ENCODE peak calls at places on chromosomes 4 and X, in six cellular contexts. One of them, this sample, is unnamed.
A peak's percentile ranks its signal among the peaks of the same experiment; 100 is the strongest.

GRCh38 chr4:103091601-103092223 is 7.9 kb downstream of the BDH2 start:
- DNase-seq in CD8-positive, alpha-beta T cell: peak; percentile 9
- DNase-seq in NCI-H1092: peak; percentile 47
- DNase-seq in astrocyte of the cerebellum: peak; percentile 67
- DNase-seq in naive thymus-derived CD4-positive, alpha-beta T cell: peak; percentile 36
- DNase-seq in dorsolateral prefrontal cortex: no peak
- DNase-seq in this sample: no peak

GRCh38 chr4:104491396-104491821 is 3.3 kb downstream of the CXXC4 start:
- DNase-seq in CD8-positive, alpha-beta T cell: no peak
- DNase-seq in dorsolateral prefrontal cortex: peak; percentile 35
- DNase-seq in naive thymus-derived CD4-positive, alpha-beta T cell: peak; percentile 20
- DNase-seq in astrocyte of the cerebellum: no peak
- DNase-seq in NCI-H1092: no peak
- DNase-seq in this sample: no peak

GRCh38 chr4:153438916-153439756 is 27.0 kb upstream of the TMEM131L start:
- DNase-seq in CD8-positive, alpha-beta T cell: peak; percentile 27
- DNase-seq in naive thymus-derived CD4-positive, alpha-beta T cell: peak; percentile 33
- DNase-seq in NCI-H1092: no peak
- DNase-seq in astrocyte of the cerebellum: no peak
- DNase-seq in dorsolateral prefrontal cortex: no peak
- DNase-seq in this sample: peak; percentile 18

GRCh38 chrX:118761950-118762725 is 34.7 kb downstream of the IL13RA1 start:
- DNase-seq in CD8-positive, alpha-beta T cell: no peak
- DNase-seq in dorsolateral prefrontal cortex: no peak
- DNase-seq in NCI-H1092: no peak
- DNase-seq in naive thymus-derived CD4-positive, alpha-beta T cell: no peak
- DNase-seq in astrocyte of the cerebellum: no peak
- DNase-seq in this sample: no peak

GRCh38 chr4:26076000-26076587 is 162.1 kb downstream of the SMIM20 start:
- DNase-seq in naive thymus-derived CD4-positive, alpha-beta T cell: no peak
- DNase-seq in astrocyte of the cerebellum: no peak
- DNase-seq in NCI-H1092: no peak
- DNase-seq in dorsolateral prefrontal cortex: no peak
- DNase-seq in CD8-positive, alpha-beta T cell: no peak
- DNase-seq in this sample: no peak

GRCh38 chr4:101649790-101650450 is 140.6 kb upstream of the BANK1 start:
- DNase-seq in dorsolateral prefrontal cortex: no peak
- DNase-seq in naive thymus-derived CD4-positive, alpha-beta T cell: no peak
- DNase-seq in CD8-positive, alpha-beta T cell: no peak
- DNase-seq in astrocyte of the cerebellum: no peak
- DNase-seq in NCI-H1092: no peak
- DNase-seq in this sample: no peak

GRCh38 chr4:129218355-129218754 is 122.4 kb downstream of the C4orf33 start:
- DNase-seq in naive thymus-derived CD4-positive, alpha-beta T cell: no peak
- DNase-seq in dorsolateral prefrontal cortex: peak; percentile 31
- DNase-seq in NCI-H1092: peak; percentile 18
- DNase-seq in astrocyte of the cerebellum: no peak
- DNase-seq in CD8-positive, alpha-beta T cell: no peak
- DNase-seq in this sample: no peak

GRCh38 chr4:157128395-157128794 is 52.4 kb downstream of the GLRB start:
- DNase-seq in naive thymus-derived CD4-positive, alpha-beta T cell: no peak
- DNase-seq in CD8-positive, alpha-beta T cell: no peak
- DNase-seq in dorsolateral prefrontal cortex: peak; percentile 26
- DNase-seq in NCI-H1092: no peak
- DNase-seq in astrocyte of the cerebellum: peak; percentile 29
- DNase-seq in this sample: no peak

GRCh38 chr4:4271912-4272311 is 18.0 kb downstream of the LYAR start:
- DNase-seq in CD8-positive, alpha-beta T cell: no peak
- DNase-seq in astrocyte of the cerebellum: no peak
- DNase-seq in NCI-H1092: no peak
- DNase-seq in naive thymus-derived CD4-positive, alpha-beta T cell: no peak
- DNase-seq in dorsolateral prefrontal cortex: no peak
- DNase-seq in this sample: no peak

GRCh38 chrX:21745756-21746155 is 12.2 kb downstream of the SMPX start:
- DNase-seq in dorsolateral prefrontal cortex: peak; percentile 58
- DNase-seq in CD8-positive, alpha-beta T cell: peak; percentile 13
- DNase-seq in naive thymus-derived CD4-positive, alpha-beta T cell: peak; percentile 3
- DNase-seq in NCI-H1092: no peak
- DNase-seq in astrocyte of the cerebellum: no peak
- DNase-seq in this sample: no peak

GRCh38 chr4:34138385-34138784 is 2105.9 kb downstream of the ARAP2 start:
- DNase-seq in astrocyte of the cerebellum: no peak
- DNase-seq in NCI-H1092: no peak
- DNase-seq in naive thymus-derived CD4-positive, alpha-beta T cell: no peak
- DNase-seq in CD8-positive, alpha-beta T cell: no peak
- DNase-seq in dorsolateral prefrontal cortex: no peak
- DNase-seq in this sample: no peak

GRCh38 chr4:41692717-41693345 is 55.7 kb downstream of the PHOX2B start:
- DNase-seq in astrocyte of the cerebellum: peak; percentile 34
- DNase-seq in NCI-H1092: peak; percentile 8
- DNase-seq in dorsolateral prefrontal cortex: peak; percentile 49
- DNase-seq in naive thymus-derived CD4-positive, alpha-beta T cell: no peak
- DNase-seq in CD8-positive, alpha-beta T cell: no peak
- DNase-seq in this sample: no peak

GRCh38 chr4:60759518-60760245 is 440.4 kb upstream of the ADGRL3 start:
- DNase-seq in CD8-positive, alpha-beta T cell: no peak
- DNase-seq in astrocyte of the cerebellum: no peak
- DNase-seq in dorsolateral prefrontal cortex: no peak
- DNase-seq in naive thymus-derived CD4-positive, alpha-beta T cell: no peak
- DNase-seq in NCI-H1092: no peak
- DNase-seq in this sample: no peak

GRCh38 chr4:122759639-122760310 is 27.3 kb downstream of the BBS12 start:
- DNase-seq in naive thymus-derived CD4-positive, alpha-beta T cell: no peak
- DNase-seq in dorsolateral prefrontal cortex: no peak
- DNase-seq in CD8-positive, alpha-beta T cell: no peak
- DNase-seq in astrocyte of the cerebellum: no peak
- DNase-seq in NCI-H1092: no peak
- DNase-seq in this sample: no peak

GRCh38 chr4:38663801-38664703 is at the start of gene KLF3:
- DNase-seq in astrocyte of the cerebellum: peak; percentile 75
- DNase-seq in CD8-positive, alpha-beta T cell: peak; percentile 92
- DNase-seq in dorsolateral prefrontal cortex: peak; percentile 85
- DNase-seq in naive thymus-derived CD4-positive, alpha-beta T cell: peak; percentile 91
- DNase-seq in NCI-H1092: peak; percentile 67
- DNase-seq in this sample: peak; percentile 83

GRCh38 chrX:11509786-11510185 is 155.9 kb downstream of the ARHGAP6 start:
- DNase-seq in CD8-positive, alpha-beta T cell: no peak
- DNase-seq in astrocyte of the cerebellum: no peak
- DNase-seq in NCI-H1092: no peak
- DNase-seq in naive thymus-derived CD4-positive, alpha-beta T cell: no peak
- DNase-seq in dorsolateral prefrontal cortex: no peak
- DNase-seq in this sample: no peak

GRCh38 chr4:101337688-101338087 is 9.6 kb downstream of the PPP3CA start:
- DNase-seq in NCI-H1092: no peak
- DNase-seq in naive thymus-derived CD4-positive, alpha-beta T cell: no peak
- DNase-seq in astrocyte of the cerebellum: no peak
- DNase-seq in dorsolateral prefrontal cortex: no peak
- DNase-seq in CD8-positive, alpha-beta T cell: no peak
- DNase-seq in this sample: no peak

GRCh38 chrX:41589634-41590270 is 99.0 kb upstream of the GPR34 start:
- DNase-seq in dorsolateral prefrontal cortex: no peak
- DNase-seq in astrocyte of the cerebellum: peak; percentile 24
- DNase-seq in CD8-positive, alpha-beta T cell: no peak
- DNase-seq in naive thymus-derived CD4-positive, alpha-beta T cell: no peak
- DNase-seq in NCI-H1092: no peak
- DNase-seq in this sample: no peak

GRCh38 chrX:16628954-16629595 is 20.9 kb upstream of the S100G start:
- DNase-seq in astrocyte of the cerebellum: no peak
- DNase-seq in CD8-positive, alpha-beta T cell: no peak
- DNase-seq in naive thymus-derived CD4-positive, alpha-beta T cell: no peak
- DNase-seq in NCI-H1092: no peak
- DNase-seq in dorsolateral prefrontal cortex: no peak
- DNase-seq in this sample: no peak

GRCh38 chr4:21013501-21013900 is 313.2 kb downstream of the PACRGL start:
- DNase-seq in CD8-positive, alpha-beta T cell: no peak
- DNase-seq in dorsolateral prefrontal cortex: no peak
- DNase-seq in astrocyte of the cerebellum: no peak
- DNase-seq in naive thymus-derived CD4-positive, alpha-beta T cell: no peak
- DNase-seq in NCI-H1092: no peak
- DNase-seq in this sample: no peak

GRCh38 chr4:3302786-3303444 is 10.1 kb downstream of the RGS12 start:
- DNase-seq in dorsolateral prefrontal cortex: peak; percentile 23
- DNase-seq in NCI-H1092: no peak
- DNase-seq in naive thymus-derived CD4-positive, alpha-beta T cell: no peak
- DNase-seq in CD8-positive, alpha-beta T cell: no peak
- DNase-seq in astrocyte of the cerebellum: no peak
- DNase-seq in this sample: no peak

GRCh38 chrX:154775611-154776349 is 13.1 kb downstream of the DKC1 start:
- DNase-seq in astrocyte of the cerebellum: no peak
- DNase-seq in dorsolateral prefrontal cortex: no peak
- DNase-seq in naive thymus-derived CD4-positive, alpha-beta T cell: no peak
- DNase-seq in NCI-H1092: no peak
- DNase-seq in CD8-positive, alpha-beta T cell: no peak
- DNase-seq in this sample: no peak

GRCh38 chr4:75497133-75497532 is 17.1 kb downstream of the RCHY1 start:
- DNase-seq in dorsolateral prefrontal cortex: no peak
- DNase-seq in CD8-positive, alpha-beta T cell: no peak
- DNase-seq in astrocyte of the cerebellum: no peak
- DNase-seq in naive thymus-derived CD4-positive, alpha-beta T cell: no peak
- DNase-seq in NCI-H1092: no peak
- DNase-seq in this sample: no peak

GRCh38 chr4:18390655-18391369 is 369.3 kb upstream of the LCORL start:
- DNase-seq in NCI-H1092: no peak
- DNase-seq in dorsolateral prefrontal cortex: no peak
- DNase-seq in astrocyte of the cerebellum: peak; percentile 60
- DNase-seq in naive thymus-derived CD4-positive, alpha-beta T cell: no peak
- DNase-seq in CD8-positive, alpha-beta T cell: no peak
- DNase-seq in this sample: no peak

GRCh38 chr4:70531981-70532380 is 13.6 kb downstream of the AMTN start:
- DNase-seq in NCI-H1092: no peak
- DNase-seq in astrocyte of the cerebellum: no peak
- DNase-seq in CD8-positive, alpha-beta T cell: no peak
- DNase-seq in dorsolateral prefrontal cortex: no peak
- DNase-seq in naive thymus-derived CD4-positive, alpha-beta T cell: no peak
- DNase-seq in this sample: no peak

GRCh38 chr4:175308236-175308635 is 390.1 kb downstream of the ADAM29 start:
- DNase-seq in NCI-H1092: no peak
- DNase-seq in naive thymus-derived CD4-positive, alpha-beta T cell: no peak
- DNase-seq in dorsolateral prefrontal cortex: no peak
- DNase-seq in CD8-positive, alpha-beta T cell: no peak
- DNase-seq in astrocyte of the cerebellum: no peak
- DNase-seq in this sample: no peak